ENCODE peak calls at places on chromosomes 7 and 10, in ten cellular contexts. Z, Y, H, N, U, M, C, F, X and G are unnamed samples.

GRCh38 chr7:48193421-48193820 is 22.2 kb downstream of the ABCA13 start:
- DNase-seq in Z (no peak), Y (no peak), H (no peak), N (no peak), U (no peak), M (no peak), C (no peak), F (no peak), X (no peak), G (no peak)

GRCh38 chr10:125117941-125118630 is 42.3 kb downstream of the CTBP2 start:
- DNase-seq in Z (no peak), Y (no peak), H (no peak), N (no peak), U (no peak), M (no peak), C (peak; percentile 48), F (no peak), X (no peak), G (no peak)

GRCh38 chr7:103447073-103447960 is 1.3 kb upstream of the SLC26A5 start:
- DNase-seq in Z (peak; percentile 87), Y (peak; percentile 9), H (peak; percentile 39), N (peak; percentile 75), U (no peak), M (peak; percentile 54), C (no peak), F (peak; percentile 34), X (peak; percentile 59), G (no peak)

GRCh38 chr7:137482466-137482865 is 138.9 kb upstream of the PTN start:
- DNase-seq in Z (no peak), Y (no peak), H (no peak), N (no peak), U (no peak), M (no peak), C (no peak), F (no peak), X (no peak), G (no peak)

GRCh38 chr7:96136600-96137239 is 185.2 kb downstream of the SLC25A13 start:
- DNase-seq in Z (no peak), Y (no peak), H (no peak), N (no peak), U (no peak), M (no peak), C (no peak), F (no peak), X (no peak), G (no peak)

GRCh38 chr7:87413951-87414381 is 61.5 kb downstream of the ABCB4 start:
- DNase-seq in Z (no peak), Y (no peak), H (peak; percentile 39), N (peak; percentile 90), U (no peak), M (peak; percentile 60), C (no peak), F (peak; percentile 32), X (no peak), G (peak; percentile 39)

GRCh38 chr7:44534087-44534486 is 7.0 kb downstream of the NPC1L1 start:
- DNase-seq in Z (no peak), Y (no peak), H (peak; percentile 87), N (no peak), U (no peak), M (no peak), C (no peak), F (no peak), X (no peak), G (no peak)

GRCh38 chr10:118732253-118733194 is 22.2 kb downstream of the CACUL1 start:
- DNase-seq in Z (peak; percentile 84), Y (peak; percentile 58), H (no peak), N (no peak), U (no peak), M (no peak), C (no peak), F (no peak), X (no peak), G (no peak)

GRCh38 chr10:13505040-13505680 is 23.7 kb downstream of the BEND7 start:
- DNase-seq in Z (no peak), Y (no peak), H (peak; percentile 18), N (no peak), U (no peak), M (no peak), C (no peak), F (no peak), X (no peak), G (no peak)

GRCh38 chr7:142460402-142461117 is 202.7 kb upstream of the PRSS58 start:
- DNase-seq in Z (no peak), Y (no peak), H (no peak), N (no peak), U (no peak), M (no peak), C (no peak), F (no peak), X (no peak), G (no peak)

GRCh38 chr7:81234896-81235295 is 316.0 kb upstream of the SEMA3C start:
- DNase-seq in Z (no peak), Y (no peak), H (peak; percentile 18), N (no peak), U (no peak), M (no peak), C (peak; percentile 50), F (peak; percentile 17), X (no peak), G (no peak)

GRCh38 chr10:58514102-58514472 is 1.4 kb downstream of the BICC1 start:
- DNase-seq in Z (no peak), Y (no peak), H (no peak), N (peak; percentile 23), U (no peak), M (no peak), C (no peak), F (peak; percentile 16), X (no peak), G (no peak)

GRCh38 chr10:126558881-126559280 is 111.6 kb downstream of the C10orf90 start:
- DNase-seq in Z (no peak), Y (no peak), H (no peak), N (no peak), U (no peak), M (no peak), C (no peak), F (no peak), X (no peak), G (no peak)

GRCh38 chr10:126564297-126564888 is 106.1 kb downstream of the C10orf90 start:
- DNase-seq in Z (no peak), Y (no peak), H (no peak), N (no peak), U (no peak), M (no peak), C (no peak), F (no peak), X (no peak), G (no peak)

GRCh38 chr10:126563361-126563760 is 107.1 kb downstream of the C10orf90 start:
- DNase-seq in Z (peak; percentile 90), Y (no peak), H (no peak), N (no peak), U (no peak), M (no peak), C (no peak), F (no peak), X (no peak), G (no peak)

GRCh38 chr10:126562209-126562680 is 108.2 kb downstream of the C10orf90 start:
- DNase-seq in Z (peak; percentile 89), Y (no peak), H (no peak), N (no peak), U (no peak), M (no peak), C (no peak), F (no peak), X (no peak), G (no peak)

GRCh38 chr10:126561499-126562208 is 108.8 kb downstream of the C10orf90 start:
- DNase-seq in Z (peak; percentile 95), Y (no peak), H (peak; percentile 34), N (no peak), U (no peak), M (no peak), C (no peak), F (no peak), X (no peak), G (no peak)
- H3K27ac ChIP-seq in Z (peak overlapping the region; percentile 95), Y (no peak overlapping the region), H (no peak overlapping the region), N (no peak overlapping the region), U (no peak overlapping the region), M (peak overlapping the region; percentile 84), C (no peak overlapping the region), F (no peak overlapping the region), X (no peak overlapping the region), G (no peak overlapping the region)

GRCh38 chr10:78944658-78945333 is 124.0 kb upstream of the ZMIZ1 start:
- DNase-seq in Z (peak; percentile 50), Y (peak; percentile 44), H (peak; percentile 98), N (peak; percentile 77), U (no peak), M (no peak), C (peak; percentile 74), F (peak; percentile 68), X (no peak), G (no peak)
- H3K27ac ChIP-seq in Z (no peak overlapping the region), Y (peak overlapping the region; percentile 29), H (peak overlapping the region; percentile 82), N (no peak overlapping the region), U (peak overlapping the region; percentile 52), M (no peak overlapping the region), C (no peak overlapping the region), F (no peak overlapping the region), X (no peak overlapping the region), G (no peak overlapping the region)

DNA sequence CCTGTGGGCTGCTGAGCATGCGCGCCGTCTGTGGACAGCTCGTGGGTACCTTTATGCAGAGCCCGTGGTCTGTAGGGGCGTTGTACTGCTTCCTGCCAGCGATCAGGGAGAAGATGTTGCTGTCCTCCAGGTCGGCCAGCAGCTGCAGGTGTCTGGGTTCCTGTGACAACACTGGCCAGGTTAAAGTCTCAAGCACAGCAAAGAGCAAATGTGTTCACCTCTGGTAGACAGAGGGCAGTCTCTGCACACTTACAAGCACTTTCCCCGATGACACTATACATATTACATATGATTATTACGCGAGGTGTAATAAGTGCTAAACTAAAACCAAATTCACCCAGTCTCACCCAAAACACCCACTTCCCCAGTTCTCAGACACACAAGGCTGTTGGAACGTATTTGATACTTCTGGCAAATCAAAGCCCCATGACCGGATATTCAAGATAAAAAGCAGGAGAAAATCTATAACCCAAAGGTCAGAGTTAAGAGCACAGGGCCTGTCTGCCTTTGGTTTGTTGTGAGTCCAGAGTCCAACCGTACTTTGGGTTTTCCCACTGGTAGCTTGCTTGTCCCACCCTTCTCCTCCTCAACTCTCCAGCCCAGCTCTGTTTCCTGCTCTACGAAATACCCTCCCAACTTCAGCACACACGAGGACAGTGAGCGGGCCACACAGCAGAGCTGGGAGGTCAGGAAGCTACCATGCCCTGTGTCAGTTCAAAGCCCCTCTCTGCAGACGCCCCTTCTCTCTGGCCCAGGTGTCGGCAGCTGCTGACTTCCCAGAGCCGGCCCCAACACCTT is 49.7 kb upstream of the DDC start:
- DNase-seq in Z (no peak), Y (no peak), H (no peak), N (peak; percentile 19), U (no peak), M (no peak), C (no peak), F (no peak), X (no peak), G (no peak)
- H3K27ac ChIP-seq in Z (no peak overlapping the region), Y (no peak overlapping the region), H (no peak overlapping the region), N (no peak overlapping the region), U (no peak overlapping the region), M (no peak overlapping the region), C (no peak overlapping the region), F (no peak overlapping the region), X (no peak overlapping the region), G (no peak overlapping the region)

GRCh38 chr7:124208173-124208572 is 175.3 kb upstream of the TMEM229A start:
- DNase-seq in Z (no peak), Y (no peak), H (no peak), N (no peak), U (no peak), M (no peak), C (no peak), F (no peak), X (no peak), G (no peak)

GRCh38 chr7:124201768-124202349 is 169.0 kb upstream of the TMEM229A start:
- DNase-seq in Z (no peak), Y (no peak), H (peak; percentile 49), N (no peak), U (no peak), M (peak; percentile 67), C (no peak), F (peak; percentile 2), X (no peak), G (no peak)

GRCh38 chr7:124202546-124202945 is 169.7 kb upstream of the TMEM229A start:
- DNase-seq in Z (no peak), Y (no peak), H (no peak), N (no peak), U (no peak), M (no peak), C (no peak), F (no peak), X (no peak), G (no peak)
- H3K27ac ChIP-seq in Z (no peak overlapping the region), Y (no peak overlapping the region), H (no peak overlapping the region), N (no peak overlapping the region), U (no peak overlapping the region), M (no peak overlapping the region), C (no peak overlapping the region), F (no peak overlapping the region), X (no peak overlapping the region), G (no peak overlapping the region)